ENCODE peak calls at places on chromosome 15, in six cellular contexts. F is SK-N-SH, V is HCT116, C is HepG2, J is H1, G is K562. X is an unnamed sample.
A peak's percentile ranks its signal among the peaks of the same experiment; 100 is the strongest.

GRCh38 chr15:45314960-45315359 is 62.9 kb downstream of the SLC28A2 start:
- DNase-seq in G (no peak), J (no peak), F (no peak), V (no peak), C (no peak), X (peak; percentile 93)

GRCh38 chr15:31508656-31509055 is 182.0 kb downstream of the KLF13 start:
- DNase-seq in G (no peak), V (no peak), C (no peak), J (peak; percentile 16), F (no peak), X (no peak)

GRCh38 chr15:95041297-95041696 is 809.9 kb downstream of the MCTP2 start:
- DNase-seq in F (no peak), J (no peak), C (no peak), V (no peak), G (no peak), X (no peak)

GRCh38 chr15:63752075-63752684 is 81.6 kb downstream of the HERC1 start:
- DNase-seq in F (peak; percentile 54), G (peak; percentile 46), C (peak; percentile 61), J (no peak), V (peak; percentile 60), X (peak; percentile 87)

GRCh38 chr15:85125056-85125661 is 143.5 kb downstream of the PDE8A start:
- DNase-seq in G (no peak), V (peak; percentile 18), J (no peak), C (no peak), F (no peak), X (peak; percentile 30)

GRCh38 chr15:98547255-98547654 is 101.1 kb upstream of the IGF1R start:
- DNase-seq in F (no peak), V (no peak), C (no peak), J (no peak), G (no peak), X (no peak)

GRCh38 chr15:79450648-79451047 is 18.5 kb downstream of the MINAR1 start:
- DNase-seq in F (peak; percentile 30), J (no peak), C (peak; percentile 5), G (no peak), V (no peak), X (no peak)

GRCh38 chr15:64251121-64251520 is 88.3 kb upstream of the PPIB start:
- DNase-seq in J (no peak), V (no peak), F (no peak), G (no peak), C (no peak), X (no peak)

GRCh38 chr15:75729304-75730069 is 16.8 kb upstream of the CSPG4 start:
- DNase-seq in V (no peak), J (no peak), C (no peak), G (peak; percentile 2), F (no peak), X (no peak)

GRCh38 chr15:46041907-46042306 is 407.1 kb downstream of the SQOR start:
- DNase-seq in J (no peak), F (no peak), V (no peak), C (no peak), G (no peak), X (no peak)

GRCh38 chr15:79075256-79075655 is 15.3 kb downstream of the RASGRF1 start:
- DNase-seq in V (no peak), C (no peak), G (no peak), F (no peak), J (no peak), X (no peak)

GRCh38 chr15:97235285-97235985 is 725.1 kb upstream of the ARRDC4 start:
- DNase-seq in J (peak; percentile 79), V (peak; percentile 15), F (peak; percentile 47), G (peak; percentile 57), C (peak; percentile 30), X (peak; percentile 71)

GRCh38 chr15:74445816-74446763 is 12.3 kb upstream of the SEMA7A start:
- DNase-seq in F (no peak), V (no peak), C (peak; percentile 67), G (no peak), J (no peak), X (no peak)

GRCh38 chr15:74955796-74956647 is 550 bp downstream of the RPP25 start:
- DNase-seq in V (no peak), F (peak; percentile 78), C (no peak), G (peak; percentile 67), J (peak; percentile 84), X (peak; percentile 36)

GRCh38 chr15:51736069-51736468 is 1.4 kb downstream of the LYSMD2 start:
- DNase-seq in F (peak; percentile 14), G (no peak), V (no peak), C (no peak), J (no peak), X (no peak)

GRCh38 chr15:68053001-68053400 is 1.1 kb upstream of the PIAS1 start:
- DNase-seq in F (no peak), V (no peak), J (no peak), C (no peak), G (no peak), X (no peak)

GRCh38 chr15:85625856-85626255 is 168.9 kb downstream of the KLHL25 start:
- DNase-seq in V (no peak), F (no peak), C (no peak), J (no peak), G (no peak), X (no peak)

GRCh38 chr15:60949034-60949977 is 279.8 kb downstream of the RORA start:
- DNase-seq in F (no peak), C (no peak), J (no peak), G (no peak), V (no peak), X (no peak)

GRCh38 chr15:70466895-70467529 is 296.3 kb downstream of the UACA start:
- DNase-seq in C (peak; percentile 29), G (peak; percentile 40), V (peak; percentile 37), F (peak; percentile 75), J (peak; percentile 56), X (peak; percentile 81)

GRCh38 chr15:91068436-91068835 is 31.6 kb upstream of the SV2B start:
- DNase-seq in V (no peak), J (no peak), G (no peak), C (no peak), F (no peak), X (no peak)

GRCh38 chr15:55970286-55970685 is 23.1 kb downstream of the NEDD4 start:
- DNase-seq in J (no peak), G (no peak), C (no peak), F (no peak), V (no peak), X (no peak)

GRCh38 chr15:73870700-73871408 is 2.5 kb upstream of the TBC1D21 start:
- DNase-seq in V (no peak), F (no peak), G (peak; percentile 47), J (no peak), C (no peak), X (no peak)

GRCh38 chr15:35583863-35584528 is 38.0 kb upstream of the DPH6 start:
- DNase-seq in G (no peak), F (no peak), V (no peak), C (no peak), J (no peak), X (no peak)

GRCh38 chr15:55784284-55784683 is 41.3 kb upstream of the PRTG start:
- DNase-seq in C (no peak), J (no peak), G (no peak), V (no peak), F (no peak), X (no peak)

GRCh38 chr15:57509965-57510364 is 81.7 kb upstream of the MYZAP start:
- DNase-seq in V (no peak), C (no peak), F (no peak), J (no peak), G (no peak), X (no peak)

GRCh38 chr15:57507111-57507510 is 84.6 kb upstream of the MYZAP start:
- DNase-seq in C (no peak), J (no peak), F (no peak), V (no peak), G (no peak), X (no peak)

GRCh38 chr15:57506422-57506821 is 85.3 kb upstream of the MYZAP start:
- DNase-seq in C (no peak), G (peak; percentile 17), V (no peak), F (no peak), J (peak; percentile 66), X (no peak)

GRCh38 chr15:57510647-57511046 is 81.1 kb upstream of the MYZAP start:
- DNase-seq in G (no peak), C (no peak), J (no peak), V (no peak), F (no peak), X (peak; percentile 67)

GRCh38 chr15:57509121-57509520 is 82.6 kb upstream of the MYZAP start:
- DNase-seq in F (no peak), J (no peak), C (no peak), G (no peak), V (no peak), X (no peak)
- TF ChIP-seq JUND in F (no peak), J (no peak), C (no peak), G (no peak), V (no peak), X (no peak)

GRCh38 chr15:77986891-77987764 is 90.4 kb downstream of the TBC1D2B start:
- DNase-seq in G (no peak), C (no peak), F (no peak), J (no peak), V (no peak), X (no peak)
- TF ChIP-seq JUND in G (no peak), C (no peak), F (no peak), J (no peak), V (no peak), X (no peak)

GRCh38 chr15:49320337-49320736 is 102.7 kb upstream of the FGF7 start:
- DNase-seq in C (no peak), J (no peak), G (no peak), V (no peak), F (no peak), X (no peak)

GRCh38 chr15:49315543-49315942 is 107.5 kb upstream of the FGF7 start:
- DNase-seq in G (no peak), V (no peak), C (no peak), F (peak; percentile 9), J (no peak), X (no peak)

GRCh38 chr15:49313650-49314049 is 109.4 kb upstream of the FGF7 start:
- DNase-seq in C (no peak), V (no peak), F (no peak), G (no peak), J (no peak), X (no peak)

GRCh38 chr15:49309889-49310288 is 113.2 kb upstream of the FGF7 start:
- DNase-seq in G (no peak), C (no peak), J (no peak), F (no peak), V (no peak), X (no peak)

GRCh38 chr15:49314729-49315128 is 108.3 kb upstream of the FGF7 start:
- DNase-seq in G (no peak), J (no peak), C (no peak), V (no peak), F (no peak), X (no peak)
- TF ChIP-seq JUND in G (no peak), J (no peak), C (no peak), V (no peak), F (no peak), X (no peak)

DNA sequence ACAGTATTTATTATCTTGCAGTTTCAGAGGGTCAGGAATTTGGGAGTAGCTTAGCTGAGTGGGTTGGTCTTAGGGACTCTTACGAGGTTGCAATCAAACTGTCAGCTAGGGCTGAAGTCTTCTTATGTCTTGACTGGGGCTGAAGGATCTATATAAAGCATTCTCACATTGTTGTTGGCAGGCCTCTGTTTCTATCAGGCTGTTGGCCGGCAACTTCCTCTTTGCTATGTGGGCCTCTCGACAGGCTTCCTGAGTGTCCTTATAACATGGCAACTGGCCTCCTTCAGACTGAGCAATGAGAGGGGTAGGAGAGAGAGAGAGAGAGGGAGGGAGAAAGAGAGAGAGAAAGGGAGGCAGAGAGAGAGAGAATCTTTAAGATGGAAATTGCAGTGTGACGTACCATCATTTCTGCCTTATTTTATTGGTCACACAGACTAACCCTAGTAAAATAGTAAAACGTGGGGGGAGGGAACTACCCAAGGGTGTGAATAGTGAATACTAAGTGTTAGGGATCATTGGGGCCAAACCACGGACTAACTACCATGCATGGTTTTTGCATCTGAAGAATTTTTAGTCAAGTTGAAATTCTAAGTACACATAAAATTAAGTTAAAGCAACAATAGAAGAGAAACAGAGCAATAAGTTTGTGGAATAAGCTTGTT is 16.1 kb downstream of the FGF7 start:
- DNase-seq in G (no peak), V (no peak), C (no peak), J (no peak), F (no peak), X (no peak)
- TF ChIP-seq JUND in G (no peak), V (no peak), C (no peak), J (no peak), F (no peak), X (no peak)